ENCODE peak calls at places on chromosomes 5 and 9, in six cellular contexts. G, K, X, Z, M and W are unnamed samples.

GRCh38 chr9:129231022-129231739 is 53.1 kb upstream of the IER5L start:
- DNase-seq in G (no peak), K (no peak), X (no peak), Z (peak; percentile 52), M (no peak), W (no peak)

GRCh38 chr5:171484460-171484899 is 65.0 kb downstream of the FGF18 start:
- DNase-seq in G (no peak), K (peak; percentile 38), X (no peak), Z (no peak), M (no peak), W (no peak)

GRCh38 chr5:129652353-129653138 is 95.3 kb upstream of the MINAR2 start:
- DNase-seq in G (no peak), K (no peak), X (no peak), Z (no peak), M (no peak), W (no peak)

GRCh38 chr5:125485003-125485641 is 738.7 kb upstream of the ZNF608 start:
- DNase-seq in G (peak; percentile 19), K (peak; percentile 59), X (no peak), Z (no peak), M (peak; percentile 88), W (no peak)

GRCh38 chr9:14062449-14063187 is 251.3 kb downstream of the NFIB start:
- DNase-seq in G (no peak), K (no peak), X (no peak), Z (no peak), M (no peak), W (no peak)

GRCh38 chr9:114401344-114401743 is 13.6 kb upstream of the AKNA start:
- DNase-seq in G (no peak), K (peak; percentile 77), X (no peak), Z (no peak), M (no peak), W (no peak)

GRCh38 chr5:174533127-174533453 is 191.3 kb upstream of the MSX2 start:
- DNase-seq in G (no peak), K (no peak), X (no peak), Z (no peak), M (no peak), W (no peak)

GRCh38 chr9:99635032-99635431 is 186.7 kb upstream of the NR4A3 start:
- DNase-seq in G (no peak), K (no peak), X (no peak), Z (no peak), M (no peak), W (no peak)

GRCh38 chr9:17137576-17137975 is 2.7 kb downstream of the CNTLN start:
- DNase-seq in G (no peak), K (no peak), X (no peak), Z (no peak), M (no peak), W (no peak)

GRCh38 chr9:95143591-95144561 is 173.6 kb downstream of the FANCC start:
- DNase-seq in G (no peak), K (peak; percentile 79), X (no peak), Z (peak; percentile 69), M (peak; percentile 97), W (no peak)

GRCh38 chr9:121267689-121268597 is at the start of gene GSN:
- DNase-seq in G (peak; percentile 78), K (peak; percentile 91), X (no peak), Z (peak; percentile 94), M (peak; percentile 94), W (peak; percentile 22)

GRCh38 chr5:52638732-52639131 is 149.0 kb upstream of the ITGA1 start:
- DNase-seq in G (no peak), K (no peak), X (no peak), Z (no peak), M (no peak), W (no peak)

GRCh38 chr9:37710039-37710438 is 43.6 kb upstream of the TRMT10B start:
- DNase-seq in G (no peak), K (no peak), X (no peak), Z (no peak), M (no peak), W (no peak)

GRCh38 chr9:91783411-91783810 is 166.6 kb downstream of the ROR2 start:
- DNase-seq in G (no peak), K (peak; percentile 9), X (no peak), Z (no peak), M (peak; percentile 67), W (no peak)

GRCh38 chr5:53253421-53253871 is 143.9 kb upstream of the MOCS2 start:
- DNase-seq in G (no peak), K (no peak), X (no peak), Z (no peak), M (no peak), W (peak; percentile 7)

GRCh38 chr9:120924698-120925534 is 1.7 kb downstream of the TRAF1 start:
- DNase-seq in G (no peak), K (no peak), X (no peak), Z (no peak), M (peak; percentile 15), W (no peak)

GRCh38 chr9:68983008-68983411 is 30.9 kb downstream of the PRKACG start:
- DNase-seq in G (peak; percentile 22), K (no peak), X (no peak), Z (no peak), M (no peak), W (no peak)

GRCh38 chr9:17802249-17802857 is 223.5 kb downstream of the SH3GL2 start:
- DNase-seq in G (no peak), K (no peak), X (no peak), Z (no peak), M (no peak), W (no peak)

GRCh38 chr5:6545770-6546690 is 86.8 kb downstream of the NSUN2 start:
- DNase-seq in G (no peak), K (peak; percentile 9), X (no peak), Z (no peak), M (peak; percentile 88), W (no peak)

GRCh38 chr9:76571288-76572204 is 112.6 kb downstream of the GCNT1 start:
- DNase-seq in G (no peak), K (no peak), X (no peak), Z (peak; percentile 67), M (no peak), W (no peak)

GRCh38 chr9:36306481-36307306 is 48.4 kb upstream of the GNE start:
- DNase-seq in G (no peak), K (peak; percentile 75), X (no peak), Z (no peak), M (no peak), W (no peak)

GRCh38 chr9:133934512-133935221 is 57.5 kb downstream of the VAV2 start:
- DNase-seq in G (no peak), K (no peak), X (no peak), Z (no peak), M (no peak), W (no peak)

GRCh38 chr5:37722236-37723146 is 117.3 kb downstream of the GDNF start:
- DNase-seq in G (no peak), K (no peak), X (no peak), Z (no peak), M (no peak), W (no peak)

GRCh38 chr9:24436761-24437160 is 108.9 kb downstream of the IZUMO3 start:
- DNase-seq in G (peak; percentile 17), K (no peak), X (no peak), Z (no peak), M (no peak), W (no peak)

GRCh38 chr5:6700686-6701355 is 12.4 kb upstream of the TENT4A start:
- DNase-seq in G (no peak), K (peak; percentile 15), X (no peak), Z (no peak), M (no peak), W (no peak)

GRCh38 chr9:35660966-35661413 is 2.9 kb downstream of the CCDC107 start:
- DNase-seq in G (peak; percentile 78), K (peak; percentile 65), X (no peak), Z (no peak), M (peak; percentile 80), W (no peak)

GRCh38 chr9:129036923-129037766 is 719 bp downstream of the MIGA2 start:
- DNase-seq in G (no peak), K (no peak), X (no peak), Z (no peak), M (no peak), W (no peak)

GRCh38 chr9:11064853-11065252 is 452.1 kb upstream of the PTPRD start:
- DNase-seq in G (no peak), K (no peak), X (no peak), Z (no peak), M (no peak), W (no peak)

GRCh38 chr5:143642791-143643190 is 169.2 kb upstream of the HMHB1 start:
- DNase-seq in G (no peak), K (no peak), X (no peak), Z (no peak), M (no peak), W (no peak)

GRCh38 chr9:107587175-107587963 is 97.8 kb upstream of the KLF4 start:
- DNase-seq in G (no peak), K (peak; percentile 91), X (no peak), Z (peak; percentile 72), M (no peak), W (no peak)

GRCh38 chr5:125349432-125349831 is 603.0 kb upstream of the ZNF608 start:
- DNase-seq in G (peak; percentile 30), K (no peak), X (no peak), Z (no peak), M (no peak), W (no peak)

GRCh38 chr9:86222667-86223066 is 36.8 kb downstream of the C9orf153 start:
- DNase-seq in G (no peak), K (no peak), X (no peak), Z (no peak), M (no peak), W (no peak)

GRCh38 chr5:173245319-173246134 is 10.5 kb upstream of the NKX2-5 start:
- DNase-seq in G (peak; percentile 85), K (no peak), X (no peak), Z (no peak), M (no peak), W (no peak)
- H3K27me3 ChIP-seq in G (no peaks in the 10 kb centered on the region), K (peaks cover 79% of the 10 kb centered on the region), X (peaks cover 100% of the 10 kb centered on the region), Z (peaks cover 100% of the 10 kb centered on the region), M (peaks cover 100% of the 10 kb centered on the region), W (peaks cover 48% of the 10 kb centered on the region)

DNA sequence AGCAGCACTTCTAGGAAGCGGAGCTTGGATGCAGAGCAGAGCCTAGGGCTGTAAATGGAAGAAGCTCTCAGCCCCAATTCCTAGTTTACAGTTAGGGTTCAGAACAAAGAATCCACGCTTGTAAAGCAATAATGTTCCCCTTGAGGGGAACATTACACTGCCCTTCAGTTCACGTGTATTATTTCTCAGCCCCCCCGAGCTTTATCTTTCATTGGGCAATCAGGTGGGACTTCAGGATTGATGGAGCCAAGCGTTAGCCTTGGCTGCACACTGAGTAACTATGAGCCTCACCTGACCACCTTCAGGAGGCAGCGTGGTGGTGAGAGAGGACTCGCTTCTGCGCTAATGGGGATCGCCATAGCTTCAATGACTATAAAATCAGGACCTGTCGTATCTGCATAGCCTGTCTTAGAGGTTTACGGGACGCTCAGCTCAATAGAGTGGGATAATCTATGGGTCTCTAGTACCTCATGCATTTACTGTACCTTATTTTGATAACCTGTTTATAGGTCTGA is 157.0 kb upstream of the RASEF start:
- DNase-seq in G (no peak), K (no peak), X (no peak), Z (no peak), M (no peak), W (no peak)
- H3K4me3 ChIP-seq in G (peak overlapping the region; percentile 70), K (peak overlapping the region; percentile 37), X (peak overlapping the region; percentile 54), Z (peak overlapping the region; percentile 65), M (peak overlapping the region; percentile 61), W (no peak overlapping the region)

GRCh38 chr9:97935291-97935690 is 2.7 kb downstream of the HEMGN start:
- DNase-seq in G (no peak), K (no peak), X (no peak), Z (no peak), M (no peak), W (no peak)
- H3K4me1 ChIP-seq in G (no peaks in the 10 kb centered on the region), K (no peaks in the 10 kb centered on the region), X (no peaks in the 10 kb centered on the region), Z (no peaks in the 10 kb centered on the region), M (no peaks in the 10 kb centered on the region), W (peaks cover 54% of the 10 kb centered on the region)

GRCh38 chr5:104903941-104904340 is 1341.4 kb upstream of the NUDT12 start:
- DNase-seq in G (no peak), K (no peak), X (no peak), Z (no peak), M (no peak), W (no peak)
- H3K27me3 ChIP-seq in G (no peaks in the 10 kb centered on the region), K (no peaks in the 10 kb centered on the region), X (no peaks in the 10 kb centered on the region), Z (no peaks in the 10 kb centered on the region), M (no peaks in the 10 kb centered on the region), W (no peaks in the 10 kb centered on the region)